ENCODE peak calls at places on chromosomes 11 and 22, in ten cellular contexts. S is PC-3; H is esophagus squamous epithelium; B is neural progenitor cell; R is Peyer's patch; U is prostate gland; I is tibial artery; X is osteoblast; C is heart left ventricle; M is CD8-positive, alpha-beta T cell. N is an unnamed sample. For H3K9me3, the result is how much of the 10 kb centered on the place peaks cover.

GRCh38 chr11:102010776-102011500 is 36.3 kb upstream of the CFAP300 start:
- DNase-seq in S (peak), H (no peak), B (peak), R (peak), U (peak), I (peak), X (peak), C (peak), M (no peak), N (no peak)

GRCh38 chr11:30635401-30635989 is 49.3 kb upstream of the MPPED2 start:
- DNase-seq in S (no peak), H (no peak), B (peak), R (no peak), U (no peak), I (no peak), X (no peak), C (peak), M (no peak), N (no peak)

GRCh38 chr11:109604506-109604905 is 182.5 kb downstream of the C11orf87 start:
- DNase-seq in S (no peak), H (no peak), B (no peak), R (no peak), U (no peak), I (no peak), X (no peak), C (no peak), M (no peak), N (no peak)

GRCh38 chr11:76747428-76747979 is 35.7 kb upstream of the TSKU start:
- DNase-seq in S (no peak), H (no peak), B (no peak), R (no peak), U (no peak), I (no peak), X (no peak), C (no peak), M (no peak), N (no peak)

GRCh38 chr11:65538232-65538914 is 13.5 kb downstream of the SCYL1 start:
- DNase-seq in S (no peak), H (no peak), B (no peak), R (no peak), U (no peak), I (no peak), X (peak), C (no peak), M (no peak), N (no peak)

GRCh38 chr11:8070417-8071101 is 10.5 kb upstream of the TUB start:
- DNase-seq in S (peak), H (no peak), B (peak), R (peak), U (no peak), I (peak), X (peak), C (no peak), M (no peak), N (no peak)

GRCh38 chr11:27158763-27159679 is 118.4 kb downstream of the BBOX1 start:
- DNase-seq in S (peak), H (no peak), B (peak), R (peak), U (peak), I (peak), X (no peak), C (peak), M (no peak), N (no peak)

GRCh38 chr22:22558972-22559603 is at the start of gene PRAME:
- DNase-seq in S (peak), H (no peak), B (peak), R (peak), U (no peak), I (no peak), X (peak), C (no peak), M (peak), N (peak)

GRCh38 chr11:122656631-122657101 is 1.1 kb downstream of the UBASH3B start:
- DNase-seq in S (peak), H (no peak), B (peak), R (peak), U (peak), I (peak), X (peak), C (peak), M (peak), N (no peak)

GRCh38 chr11:62497132-62497915 is 49.3 kb downstream of the AHNAK start:
- DNase-seq in S (peak), H (no peak), B (peak), R (peak), U (peak), I (peak), X (no peak), C (no peak), M (no peak), N (no peak)

GRCh38 chr11:3143136-3143880 is 21.8 kb downstream of the OSBPL5 start:
- DNase-seq in S (no peak), H (no peak), B (no peak), R (no peak), U (no peak), I (no peak), X (no peak), C (no peak), M (no peak), N (no peak)

GRCh38 chr22:49969751-49970527 is 9.4 kb downstream of the PIM3 start:
- DNase-seq in S (no peak), H (no peak), B (no peak), R (peak), U (no peak), I (peak), X (peak), C (peak), M (no peak), N (no peak)

GRCh38 chr11:8814209-8814922 is 96.6 kb upstream of the AKIP1 start:
- DNase-seq in S (peak), H (no peak), B (no peak), R (no peak), U (no peak), I (no peak), X (no peak), C (no peak), M (no peak), N (no peak)

GRCh38 chr11:3986301-3986700 is 108.3 kb upstream of the RRM1 start:
- DNase-seq in S (no peak), H (no peak), B (no peak), R (no peak), U (no peak), I (no peak), X (no peak), C (no peak), M (no peak), N (no peak)

GRCh38 chr11:69500285-69501120 is 19.0 kb downstream of the LINC01488 start:
- DNase-seq in S (no peak), H (no peak), B (no peak), R (no peak), U (no peak), I (no peak), X (peak), C (no peak), M (no peak), N (no peak)

GRCh38 chr11:115437902-115438575 is 66.2 kb downstream of the CADM1 start:
- DNase-seq in S (no peak), H (no peak), B (no peak), R (no peak), U (no peak), I (no peak), X (no peak), C (no peak), M (no peak), N (no peak)

GRCh38 chr11:124541204-124541603 is 2.2 kb downstream of the OR8B12 start:
- DNase-seq in S (no peak), H (no peak), B (no peak), R (no peak), U (no peak), I (no peak), X (no peak), C (no peak), M (no peak), N (no peak)

GRCh38 chr11:47669856-47670255 is 27.5 kb upstream of the MTCH2 start:
- DNase-seq in S (no peak), H (no peak), B (no peak), R (no peak), U (no peak), I (no peak), X (no peak), C (no peak), M (no peak), N (no peak)

GRCh38 chr11:121715395-121715794 is 262.6 kb upstream of the SORL1-AS1 start:
- DNase-seq in S (no peak), H (no peak), B (no peak), R (no peak), U (no peak), I (no peak), X (no peak), C (no peak), M (no peak), N (no peak)

GRCh38 chr22:43743929-43744643 is 68.0 kb downstream of the EFCAB6 start:
- DNase-seq in S (no peak), H (no peak), B (no peak), R (no peak), U (no peak), I (no peak), X (no peak), C (no peak), M (no peak), N (no peak)

GRCh38 chr11:75851203-75851602 is 36.2 kb downstream of the UVRAG start:
- DNase-seq in S (no peak), H (no peak), B (no peak), R (no peak), U (no peak), I (no peak), X (peak), C (no peak), M (no peak), N (no peak)

DNA sequence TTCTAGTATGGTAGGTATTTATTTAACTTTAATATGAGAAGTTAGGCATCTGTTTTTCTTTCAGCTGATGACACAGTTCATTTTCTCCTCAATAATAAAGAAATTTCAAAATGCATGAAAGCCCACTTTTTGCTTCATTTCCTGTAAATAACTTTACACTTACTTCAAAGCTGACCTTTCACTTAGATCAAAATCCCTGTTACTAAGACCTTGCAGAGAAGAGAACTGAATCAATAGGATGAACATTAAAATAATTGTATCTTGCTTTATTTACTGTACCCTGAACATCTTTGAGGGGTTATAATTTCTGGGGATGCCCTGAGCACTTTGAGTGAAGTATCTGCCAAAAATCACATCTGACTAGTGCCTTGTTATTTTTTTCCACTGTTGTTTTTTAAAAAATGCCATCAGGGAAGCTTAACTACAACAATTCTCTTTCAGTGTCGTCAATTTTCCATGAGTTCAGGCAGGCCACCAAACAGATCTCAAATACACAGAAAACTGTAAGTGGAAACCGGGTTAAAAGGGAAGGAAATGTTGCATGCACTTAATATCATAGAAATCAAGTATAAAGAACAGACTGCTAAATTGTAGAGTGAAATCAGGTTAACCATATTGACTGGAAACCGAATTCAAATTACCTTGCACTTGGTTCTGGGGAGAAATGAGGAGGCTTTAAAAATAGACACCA is 206.2 kb downstream of the MAML2 start:
- DNase-seq in S (no peak), H (no peak), B (no peak), R (no peak), U (no peak), I (no peak), X (no peak), C (no peak), M (no peak), N (no peak)
- H3K9me3 ChIP-seq in S (under half), H (under half), B (under half), R (under half), U (under half), I (under half), X (under half), C (under half), M (under half), N (under half)

DNA sequence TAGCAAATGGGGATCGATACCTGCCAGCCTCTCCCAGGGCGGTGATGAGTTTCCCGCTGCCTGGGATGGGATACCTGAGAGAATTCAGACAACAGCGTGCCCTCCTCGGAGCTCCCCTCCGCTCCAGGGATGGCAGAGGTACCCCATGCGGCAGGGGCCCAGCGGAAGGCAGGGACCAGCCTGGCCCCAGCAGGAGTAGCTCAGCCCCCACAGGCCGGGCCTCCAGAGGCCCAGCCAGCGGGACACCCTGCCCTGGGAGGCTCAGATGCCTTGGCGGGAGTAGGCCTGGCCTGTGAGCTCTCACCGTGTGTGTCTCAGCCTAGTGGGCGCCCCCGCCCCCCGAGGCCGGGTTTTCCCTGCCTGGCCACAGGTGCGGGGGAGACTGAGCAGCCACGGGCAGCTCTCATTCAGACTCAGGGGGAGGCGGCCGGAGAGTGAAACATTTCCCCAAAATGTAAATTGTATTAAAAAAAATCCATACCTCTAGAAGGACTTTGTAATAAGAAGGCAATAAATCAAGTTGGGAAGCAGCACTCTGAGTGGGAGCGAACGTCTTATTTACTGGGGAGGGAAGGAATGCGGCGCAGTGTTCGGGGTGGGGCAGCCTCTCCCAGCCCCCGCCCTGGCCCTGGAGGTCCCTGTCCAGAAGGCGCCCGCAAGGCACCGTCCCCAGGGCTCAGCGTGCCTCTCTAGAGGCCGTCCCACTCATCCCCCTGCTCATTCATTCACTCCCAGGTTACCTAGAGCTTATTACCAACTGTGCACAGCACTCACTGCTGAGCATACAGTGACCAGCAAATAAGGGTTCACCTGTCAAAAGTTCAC is 888.0 kb downstream of the BRD1 start:
- DNase-seq in S (no peak), H (no peak), B (no peak), R (no peak), U (no peak), I (peak), X (peak), C (no peak), M (no peak), N (no peak)
- H3K9me3 ChIP-seq in S (under half), H (under half), B (under half), R (under half), U (under half), I (under half), X (under half), C (under half), M (under half), N (under half)

DNA sequence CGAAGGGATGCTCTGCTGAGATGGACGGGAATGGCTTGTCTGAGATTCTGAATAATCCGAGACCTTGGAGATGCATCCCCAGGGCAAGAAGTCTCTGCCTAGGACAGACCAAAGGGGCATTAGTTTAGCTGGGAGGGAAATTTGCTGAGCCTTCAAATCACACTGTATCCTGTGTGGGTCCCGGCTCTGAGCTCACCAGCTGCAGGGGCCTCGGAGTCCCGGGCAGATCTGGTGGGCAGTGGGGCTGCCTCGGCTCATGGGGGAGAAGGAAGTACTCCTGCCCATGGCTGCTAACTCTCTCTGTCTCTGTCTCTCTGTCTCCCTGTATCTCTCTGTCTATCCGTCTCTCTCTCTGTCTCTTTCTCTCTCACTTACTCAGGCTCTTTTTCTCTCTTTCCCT is 522.4 kb downstream of the TBC1D22A start:
- DNase-seq in S (no peak), H (no peak), B (no peak), R (no peak), U (no peak), I (no peak), X (peak), C (no peak), M (no peak), N (no peak)
- H3K9me3 ChIP-seq in S (under half), H (under half), B (under half), R (under half), U (under half), I (under half), X (under half), C (under half), M (under half), N (under half)

GRCh38 chr11:119710417-119710816 is 18.6 kb downstream of the NECTIN1 start:
- DNase-seq in S (no peak), H (no peak), B (no peak), R (no peak), U (no peak), I (no peak), X (no peak), C (no peak), M (no peak), N (no peak)

GRCh38 chr11:119712459-119713360 is 16.3 kb downstream of the NECTIN1 start:
- DNase-seq in S (no peak), H (no peak), B (peak), R (no peak), U (no peak), I (no peak), X (no peak), C (no peak), M (no peak), N (no peak)

GRCh38 chr11:119709638-119710346 is 19.2 kb downstream of the NECTIN1 start:
- DNase-seq in S (no peak), H (no peak), B (peak), R (no peak), U (no peak), I (no peak), X (no peak), C (peak), M (no peak), N (no peak)

GRCh38 chr11:119712006-119712405 is 17.0 kb downstream of the NECTIN1 start:
- DNase-seq in S (no peak), H (no peak), B (no peak), R (no peak), U (no peak), I (no peak), X (peak), C (no peak), M (no peak), N (no peak)

GRCh38 chr11:119711476-119711875 is 17.5 kb downstream of the NECTIN1 start:
- DNase-seq in S (no peak), H (no peak), B (no peak), R (no peak), U (no peak), I (no peak), X (no peak), C (no peak), M (no peak), N (no peak)
- H3K9me3 ChIP-seq in S (under half), H (under half), B (under half), R (under half), U (under half), I (under half), X (under half), C (under half), M (under half), N (under half)

N was measured in T-helper 17 cell.